ENCODE peak calls at places on chromosomes 4 and X, in six cellular contexts. L, U, T, K, O and P are unnamed samples.

GRCh38 chrX:153723351-153724251 is 586 bp downstream of the BCAP31 start:
- DNase-seq in L (peak), U (peak), T (peak), K (no peak), O (peak), P (peak)

GRCh38 chr4:40196724-40197281 is at the start of gene RHOH:
- DNase-seq in L (no peak), U (no peak), T (peak), K (no peak), O (no peak), P (no peak)

GRCh38 chr4:16665942-16666586 is 232.4 kb downstream of the LDB2 start:
- DNase-seq in L (no peak), U (no peak), T (no peak), K (no peak), O (no peak), P (no peak)

GRCh38 chrX:10512258-10512657 is 108.1 kb downstream of the MID1 start:
- DNase-seq in L (no peak), U (no peak), T (no peak), K (no peak), O (peak), P (no peak)

GRCh38 chrX:110310896-110311295 is 7.0 kb downstream of the AMMECR1 start:
- DNase-seq in L (no peak), U (no peak), T (no peak), K (no peak), O (peak), P (no peak)

GRCh38 chr4:124711469-124712416 is 789 bp downstream of the ANKRD50 start:
- DNase-seq in L (peak), U (no peak), T (peak), K (peak), O (peak), P (peak)

GRCh38 chr4:8402640-8403039 is 37.9 kb downstream of the ACOX3 start:
- DNase-seq in L (no peak), U (no peak), T (peak), K (no peak), O (no peak), P (no peak)

GRCh38 chr4:76001760-76002159 is 5.5 kb downstream of the CXCL9 start:
- DNase-seq in L (no peak), U (no peak), T (peak), K (no peak), O (no peak), P (no peak)

GRCh38 chr4:98627883-98628282 is 30.5 kb downstream of the TSPAN5 start:
- DNase-seq in L (no peak), U (no peak), T (no peak), K (no peak), O (peak), P (no peak)

GRCh38 chr4:83011779-83012630 is 1.4 kb upstream of the LIN54 start:
- DNase-seq in L (no peak), U (no peak), T (peak), K (no peak), O (peak), P (peak)